ENCODE peak calls at places on chromosomes 6 and 20, in five cellular contexts. W, F, D, X and U are unnamed samples.
A peak's percentile ranks its signal among the peaks of the same experiment; 100 is the strongest.

GRCh38 chr6:17397764-17398194 is 4.4 kb downstream of the CAP2 start:
- DNase-seq in W (peak; percentile 23), F (no peak), D (no peak), X (no peak), U (no peak)

GRCh38 chr6:112920994-112921393 is 573.9 kb downstream of the RFPL4B start:
- DNase-seq in W (no peak), F (no peak), D (no peak), X (no peak), U (no peak)

GRCh38 chr20:20076297-20077065 is 24.1 kb downstream of the CFAP61 start:
- DNase-seq in W (no peak), F (no peak), D (peak; percentile 66), X (no peak), U (peak; percentile 63)

GRCh38 chr20:62410742-62411478 is 3.8 kb upstream of the CABLES2 start:
- DNase-seq in W (no peak), F (no peak), D (no peak), X (no peak), U (no peak)

GRCh38 chr6:166258854-166259276 is 49.3 kb downstream of the PRR18 start:
- DNase-seq in W (no peak), F (no peak), D (peak; percentile 94), X (no peak), U (no peak)

GRCh38 chr6:90080876-90081464 is 186.7 kb downstream of the GJA10 start:
- DNase-seq in W (no peak), F (no peak), D (no peak), X (no peak), U (no peak)

GRCh38 chr6:131923356-131923755 is 27.8 kb downstream of the CCN2 start:
- DNase-seq in W (peak; percentile 62), F (peak; percentile 44), D (peak; percentile 77), X (peak; percentile 67), U (peak; percentile 29)

GRCh38 chr6:87968435-87969278 is 79.0 kb upstream of the SPACA1 start:
- DNase-seq in W (no peak), F (peak; percentile 29), D (no peak), X (peak; percentile 26), U (no peak)

GRCh38 chr6:96795481-96795880 is 41.8 kb downstream of the GPR63 start:
- DNase-seq in W (no peak), F (no peak), D (no peak), X (no peak), U (no peak)

GRCh38 chr6:84197708-84198107 is 29.7 kb downstream of the CEP162 start:
- DNase-seq in W (no peak), F (no peak), D (peak; percentile 13), X (no peak), U (no peak)

GRCh38 chr20:13216533-13216932 is 4.5 kb upstream of the ISM1 start:
- DNase-seq in W (no peak), F (no peak), D (no peak), X (no peak), U (no peak)

GRCh38 chr6:52566201-52566600 is 10.7 kb downstream of the TRAM2 start:
- DNase-seq in W (no peak), F (no peak), D (no peak), X (no peak), U (no peak)

GRCh38 chr6:22332726-22333125 is 35.9 kb upstream of the PRL start:
- DNase-seq in W (no peak), F (no peak), D (no peak), X (no peak), U (no peak)

GRCh38 chr6:169370054-169370453 is 116.4 kb upstream of the THBS2 start:
- DNase-seq in W (no peak), F (no peak), D (no peak), X (no peak), U (no peak)

GRCh38 chr6:4320860-4321259 is 185.5 kb upstream of the ECI2 start:
- DNase-seq in W (no peak), F (no peak), D (no peak), X (no peak), U (no peak)

GRCh38 chr6:4319992-4320683 is 184.8 kb upstream of the ECI2 start:
- DNase-seq in W (no peak), F (no peak), D (peak; percentile 69), X (no peak), U (no peak)

GRCh38 chr6:4314201-4314707 is 178.9 kb upstream of the ECI2 start:
- DNase-seq in W (no peak), F (no peak), D (no peak), X (no peak), U (no peak)

GRCh38 chr6:4313044-4313686 is 177.8 kb upstream of the ECI2 start:
- DNase-seq in W (peak; percentile 45), F (no peak), D (peak; percentile 25), X (no peak), U (peak; percentile 83)

DNA sequence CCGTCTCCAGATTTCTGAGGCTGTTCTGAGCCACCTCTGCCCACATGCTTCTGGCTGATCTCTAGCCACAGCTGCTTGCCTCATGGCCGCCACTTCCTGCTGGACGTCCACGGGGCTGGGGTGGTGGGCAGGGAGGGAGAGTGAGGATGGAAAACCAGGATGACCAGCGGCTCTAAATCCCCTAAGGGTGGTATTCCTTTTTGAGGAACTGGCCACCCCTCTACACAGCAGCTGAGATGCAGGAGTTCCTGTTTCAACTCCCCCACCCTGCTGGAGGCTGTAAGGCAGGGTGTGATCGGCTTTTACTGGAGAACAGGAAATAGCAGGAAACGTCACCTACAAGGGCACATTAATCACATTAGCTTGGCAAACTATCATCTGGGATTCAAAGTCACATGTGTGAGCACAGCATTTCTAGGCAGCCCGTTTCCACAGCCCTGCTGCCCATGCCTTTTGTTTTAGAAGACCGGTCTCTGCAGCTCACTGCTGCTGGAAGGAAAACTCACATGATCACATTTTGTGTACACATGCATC is 181.6 kb upstream of the ECI2 start:
- DNase-seq in W (peak; percentile 52), F (no peak), D (peak; percentile 83), X (peak; percentile 37), U (peak; percentile 90)
- TF ChIP-seq POLR2A in W (no peak), F (peak; percentile 7), D (no peak), X (no peak), U (no peak)

DNA sequence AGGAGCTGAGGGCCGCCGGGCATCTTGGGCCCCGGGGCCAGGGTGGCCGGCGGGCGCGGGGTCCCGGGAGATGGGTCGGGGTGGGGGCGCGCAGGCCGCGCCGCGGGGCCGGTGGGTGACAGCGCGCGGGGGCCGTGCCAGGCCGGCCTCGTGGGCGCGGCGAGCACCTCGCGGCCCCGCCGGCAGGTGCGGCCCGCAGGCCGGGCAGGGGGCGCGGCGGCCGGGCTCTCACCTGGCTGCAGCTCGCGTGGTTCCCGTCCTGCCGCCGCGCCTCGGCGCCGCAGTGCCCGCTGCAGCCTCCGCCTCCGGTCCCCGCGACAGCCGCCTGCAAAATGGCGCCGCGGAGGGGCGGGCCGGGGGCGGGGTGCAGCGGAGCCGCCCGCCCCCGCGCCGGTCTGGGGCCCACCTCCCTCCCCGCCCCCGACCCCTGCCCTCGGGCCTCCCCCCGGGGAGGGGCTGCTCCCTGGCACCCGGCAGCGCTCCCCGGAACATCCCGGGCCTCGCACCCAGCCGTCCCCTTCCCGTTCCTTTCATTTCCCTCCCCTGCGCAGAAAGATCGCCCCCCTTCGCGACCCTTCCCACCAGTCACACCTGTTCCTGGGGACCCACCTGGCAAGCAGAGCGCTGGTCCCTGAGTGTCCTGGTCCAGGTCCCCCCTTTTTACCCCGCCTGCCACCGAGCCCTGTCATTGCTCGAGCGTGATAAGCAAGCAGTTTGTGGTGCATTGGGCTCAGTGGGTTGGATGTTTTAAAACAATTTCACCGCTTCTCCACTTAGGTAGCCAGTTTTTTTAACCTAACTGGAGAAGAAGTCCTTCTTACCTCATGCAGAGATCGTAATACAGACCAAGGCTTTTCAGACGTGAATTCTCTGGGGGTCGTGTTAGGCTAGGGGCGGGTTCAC is at the start of gene SLC23A2:
- DNase-seq in W (peak; percentile 41), F (peak; percentile 67), D (peak; percentile 73), X (peak; percentile 61), U (no peak)
- TF ChIP-seq POLR2A in W (no peak), F (no peak), D (peak; percentile 59), X (no peak), U (no peak)

GRCh38 chr6:4125500-4125899 is 9.9 kb downstream of the ECI2 start:
- DNase-seq in W (no peak), F (no peak), D (no peak), X (no peak), U (no peak)
- TF ChIP-seq POLR2A in W (no peak), F (no peak), D (no peak), X (no peak), U (no peak)

GRCh38 chr6:19337103-19337502 is 500.1 kb upstream of the ID4 start:
- DNase-seq in W (no peak), F (no peak), D (no peak), X (no peak), U (no peak)

GRCh38 chr6:19329078-19329477 is 508.1 kb upstream of the ID4 start:
- DNase-seq in W (no peak), F (no peak), D (no peak), X (no peak), U (no peak)

GRCh38 chr6:19332806-19333460 is 504.2 kb upstream of the ID4 start:
- DNase-seq in W (no peak), F (no peak), D (no peak), X (no peak), U (no peak)

GRCh38 chr6:19336579-19336978 is 500.6 kb upstream of the ID4 start:
- DNase-seq in W (no peak), F (no peak), D (no peak), X (no peak), U (no peak)

GRCh38 chr6:19333936-19334335 is 503.2 kb upstream of the ID4 start:
- DNase-seq in W (no peak), F (no peak), D (no peak), X (no peak), U (no peak)
- TF ChIP-seq POLR2A in W (no peak), F (no peak), D (no peak), X (no peak), U (no peak)

GRCh38 chr6:33716379-33716778 is 4.9 kb upstream of the UQCC2 start:
- DNase-seq in W (peak; percentile 84), F (no peak), D (no peak), X (peak; percentile 61), U (no peak)

GRCh38 chr6:33711140-33712129 is at the start of gene UQCC2:
- DNase-seq in W (peak; percentile 99), F (peak; percentile 99), D (peak; percentile 98), X (peak; percentile 98), U (peak; percentile 99)

GRCh38 chr6:33714385-33715040 is 3.0 kb upstream of the UQCC2 start:
- DNase-seq in W (no peak), F (no peak), D (no peak), X (no peak), U (no peak)

GRCh38 chr6:33712914-33713313 is 1.4 kb upstream of the UQCC2 start:
- DNase-seq in W (no peak), F (no peak), D (no peak), X (no peak), U (no peak)

DNA sequence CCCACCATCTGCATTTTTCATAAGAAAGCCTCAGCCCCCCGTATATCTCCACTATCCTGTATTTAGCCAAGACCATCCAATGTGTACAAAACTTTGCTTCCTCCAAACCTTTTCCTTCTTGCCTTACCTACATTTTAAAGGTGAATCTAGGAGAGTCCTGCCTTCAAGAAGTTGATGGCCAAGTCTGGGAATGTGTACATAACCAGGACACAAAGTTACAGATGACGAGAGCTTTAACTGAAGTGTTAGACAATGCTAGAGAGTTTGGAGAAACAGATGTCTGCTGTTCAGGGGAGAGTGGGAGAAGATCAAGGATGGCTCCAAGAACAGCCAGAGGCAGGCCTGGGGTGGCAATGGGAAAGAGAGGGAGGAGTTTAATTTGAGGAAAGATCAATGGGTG is 2.3 kb upstream of the UQCC2 start:
- DNase-seq in W (no peak), F (no peak), D (no peak), X (no peak), U (no peak)
- TF ChIP-seq POLR2A in W (no peak), F (no peak), D (no peak), X (no peak), U (no peak)

GRCh38 chr6:7879980-7880717 is 30.4 kb downstream of the TXNDC5 start:
- DNase-seq in W (no peak), F (no peak), D (no peak), X (no peak), U (no peak)
- TF ChIP-seq POLR2A in W (no peak), F (no peak), D (no peak), X (no peak), U (no peak)